ENCODE peak calls at places on chromosome 4, in ten cellular contexts. W is thoracic aorta; V is testis; S is hepatocyte; I is mammary epithelial cell; C is uterus; E is left ventricle myocardium inferior; M is OCI-LY7; B is CD8-positive, alpha-beta T cell; O is heart left ventricle. K is an unnamed sample. For H3K36me3, the result is how much of the 10 kb centered on the place peaks cover.

GRCh38 chr4:54439831-54440243 is 210.7 kb downstream of the PDGFRA start:
- DNase-seq in V (peak), E (peak), O (peak), W (no peak), S (no peak), M (peak), C (peak), I (peak), B (no peak), K (peak)

GRCh38 chr4:15878011-15878410 is 60.5 kb downstream of the FGFBP1 start:
- DNase-seq in W (no peak), O (no peak), S (no peak), C (no peak), I (no peak), M (no peak), B (no peak), E (no peak), V (no peak), K (no peak)

GRCh38 chr4:34920032-34920431 is 1324.3 kb downstream of the ARAP2 start:
- DNase-seq in W (no peak), C (no peak), V (no peak), E (no peak), O (no peak), B (no peak), I (no peak), M (no peak), S (no peak), K (no peak)

GRCh38 chr4:105061720-105062119 is 85.0 kb upstream of the TET2 start:
- DNase-seq in I (no peak), M (no peak), O (no peak), B (no peak), V (no peak), E (no peak), S (no peak), C (no peak), W (no peak), K (no peak)

GRCh38 chr4:12562016-12562415 is 922.1 kb downstream of the RAB28 start:
- DNase-seq in M (no peak), E (no peak), C (no peak), O (no peak), B (no peak), V (no peak), S (no peak), W (no peak), I (no peak), K (no peak)

GRCh38 chr4:67770422-67770821 is 16.2 kb upstream of the GNRHR start:
- DNase-seq in M (no peak), V (no peak), O (no peak), C (no peak), W (no peak), I (peak), S (no peak), B (no peak), E (no peak), K (no peak)

GRCh38 chr4:140152760-140153418 is 1.1 kb downstream of the MAML3 start:
- DNase-seq in E (peak), W (peak), M (peak), S (peak), O (peak), V (peak), C (peak), B (peak), I (peak), K (peak)

GRCh38 chr4:168139336-168139735 is 47.0 kb downstream of the ANXA10 start:
- DNase-seq in E (no peak), B (no peak), O (no peak), C (no peak), I (peak), V (no peak), S (no peak), W (no peak), M (no peak), K (peak)

GRCh38 chr4:184313710-184314659 is 96.3 kb upstream of the ENPP6 start:
- DNase-seq in E (no peak), O (no peak), B (no peak), W (no peak), I (no peak), V (no peak), C (no peak), M (peak), S (no peak), K (no peak)

GRCh38 chr4:177246636-177247584 is 62.8 kb upstream of the NEIL3 start:
- DNase-seq in S (no peak), C (no peak), O (no peak), W (no peak), E (no peak), V (no peak), I (no peak), B (no peak), M (no peak), K (no peak)
- H3K4me3 ChIP-seq in S (no peak), C (no peak), O (no peak), W (no peak), E (no peak), V (no peak), I (no peak), B (no peak), M (no peak), K (no peak)

DNA sequence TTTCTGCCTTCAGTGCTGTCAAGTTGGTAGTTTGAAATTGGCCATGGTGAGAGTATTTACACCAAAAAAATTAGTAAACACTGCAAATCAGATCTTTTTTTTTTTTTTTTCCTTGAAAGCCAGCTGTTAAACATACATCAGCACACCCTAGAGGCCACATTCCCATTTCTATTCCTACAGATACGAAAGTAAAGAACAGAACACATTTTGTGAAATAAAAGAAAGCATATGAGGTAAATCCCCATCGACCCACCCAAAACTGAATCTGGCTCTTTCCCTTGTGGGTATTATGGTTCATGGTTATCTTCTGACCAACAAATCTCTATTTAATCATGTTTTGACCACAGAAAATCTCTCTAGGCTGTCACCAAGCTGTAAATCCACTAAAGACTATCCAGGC is 41.8 kb upstream of the AP1AR start:
- DNase-seq in C (no peak), B (no peak), E (no peak), I (no peak), V (no peak), M (no peak), W (no peak), O (no peak), S (no peak), K (no peak)
- TF ChIP-seq CTCF in C (no peak), B (no peak), E (peak), I (peak), V (no peak), M (peak), W (no peak), O (no peak), S (peak), K (peak)

GRCh38 chr4:153645183-153645582 is 38.9 kb upstream of the TLR2 start:
- DNase-seq in O (no peak), W (no peak), E (no peak), B (no peak), V (no peak), C (no peak), I (no peak), S (no peak), M (no peak), K (no peak)

GRCh38 chr4:153651961-153652784 is 31.9 kb upstream of the TLR2 start:
- DNase-seq in M (no peak), C (no peak), E (no peak), V (peak), O (no peak), I (peak), B (no peak), W (no peak), S (no peak), K (peak)

GRCh38 chr4:153647975-153648374 is 36.1 kb upstream of the TLR2 start:
- DNase-seq in V (no peak), C (no peak), B (no peak), O (no peak), I (no peak), W (no peak), M (no peak), E (no peak), S (no peak), K (no peak)

GRCh38 chr4:153651041-153651960 is 32.8 kb upstream of the TLR2 start:
- DNase-seq in I (peak), V (peak), C (no peak), E (peak), B (no peak), O (peak), M (peak), S (no peak), W (no peak), K (peak)

GRCh38 chr4:153649572-153649991 is 34.5 kb upstream of the TLR2 start:
- DNase-seq in O (no peak), V (no peak), W (no peak), S (peak), B (no peak), I (peak), M (peak), E (no peak), C (no peak), K (peak)
- H3K36me3 ChIP-seq in O (under half), V (under half), W (under half), S (under half), B (under half), I (under half), M (under half), E (under half), C (under half), K (under half)

DNA sequence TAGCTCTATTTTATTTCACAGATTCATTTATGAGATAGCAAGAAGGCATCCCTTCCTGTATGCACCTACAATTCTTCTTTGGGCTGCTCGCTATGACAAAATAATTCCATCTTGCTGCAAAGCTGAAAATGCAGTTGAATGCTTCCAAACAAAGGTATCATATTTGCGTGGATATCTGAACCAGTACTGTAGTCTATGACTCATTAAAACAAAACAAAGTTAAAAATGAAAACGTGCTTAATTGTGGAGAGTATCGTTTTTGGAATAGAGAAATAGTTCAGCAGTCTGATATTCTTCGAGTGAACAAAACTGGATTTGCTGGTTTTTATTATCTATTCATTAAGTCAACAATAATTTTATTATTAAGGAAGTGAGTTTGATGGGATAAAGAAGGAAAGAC is 6.3 kb downstream of the AFP start:
- DNase-seq in S (no peak), E (no peak), W (no peak), V (no peak), I (no peak), M (no peak), C (no peak), B (no peak), O (no peak), K (no peak)
- H3K4me3 ChIP-seq in S (no peak), E (no peak), W (no peak), V (no peak), I (no peak), M (no peak), C (no peak), B (no peak), O (no peak), K (no peak)

GRCh38 chr4:4519296-4519898 is 22.5 kb downstream of the STX18 start:
- DNase-seq in I (peak), O (no peak), M (no peak), C (no peak), W (no peak), V (no peak), S (no peak), B (no peak), E (no peak), K (no peak)

GRCh38 chr4:4521069-4521468 is 20.8 kb downstream of the STX18 start:
- DNase-seq in C (no peak), M (no peak), O (no peak), E (no peak), W (no peak), V (no peak), B (no peak), I (no peak), S (no peak), K (no peak)

GRCh38 chr4:4526401-4526800 is 15.4 kb downstream of the STX18 start:
- DNase-seq in O (no peak), W (no peak), I (no peak), V (no peak), B (no peak), E (no peak), S (no peak), M (no peak), C (no peak), K (no peak)

GRCh38 chr4:4521767-4522166 is 20.1 kb downstream of the STX18 start:
- DNase-seq in B (no peak), S (no peak), E (no peak), I (no peak), O (no peak), C (no peak), V (no peak), W (no peak), M (no peak), K (no peak)

GRCh38 chr4:4524364-4524763 is 17.5 kb downstream of the STX18 start:
- DNase-seq in E (no peak), C (no peak), B (peak), W (no peak), I (no peak), M (peak), S (no peak), O (no peak), V (no peak), K (no peak)
- TF ChIP-seq CTCF in E (no peak), C (no peak), B (no peak), W (no peak), I (no peak), M (peak), S (no peak), O (no peak), V (no peak), K (peak)

DNA sequence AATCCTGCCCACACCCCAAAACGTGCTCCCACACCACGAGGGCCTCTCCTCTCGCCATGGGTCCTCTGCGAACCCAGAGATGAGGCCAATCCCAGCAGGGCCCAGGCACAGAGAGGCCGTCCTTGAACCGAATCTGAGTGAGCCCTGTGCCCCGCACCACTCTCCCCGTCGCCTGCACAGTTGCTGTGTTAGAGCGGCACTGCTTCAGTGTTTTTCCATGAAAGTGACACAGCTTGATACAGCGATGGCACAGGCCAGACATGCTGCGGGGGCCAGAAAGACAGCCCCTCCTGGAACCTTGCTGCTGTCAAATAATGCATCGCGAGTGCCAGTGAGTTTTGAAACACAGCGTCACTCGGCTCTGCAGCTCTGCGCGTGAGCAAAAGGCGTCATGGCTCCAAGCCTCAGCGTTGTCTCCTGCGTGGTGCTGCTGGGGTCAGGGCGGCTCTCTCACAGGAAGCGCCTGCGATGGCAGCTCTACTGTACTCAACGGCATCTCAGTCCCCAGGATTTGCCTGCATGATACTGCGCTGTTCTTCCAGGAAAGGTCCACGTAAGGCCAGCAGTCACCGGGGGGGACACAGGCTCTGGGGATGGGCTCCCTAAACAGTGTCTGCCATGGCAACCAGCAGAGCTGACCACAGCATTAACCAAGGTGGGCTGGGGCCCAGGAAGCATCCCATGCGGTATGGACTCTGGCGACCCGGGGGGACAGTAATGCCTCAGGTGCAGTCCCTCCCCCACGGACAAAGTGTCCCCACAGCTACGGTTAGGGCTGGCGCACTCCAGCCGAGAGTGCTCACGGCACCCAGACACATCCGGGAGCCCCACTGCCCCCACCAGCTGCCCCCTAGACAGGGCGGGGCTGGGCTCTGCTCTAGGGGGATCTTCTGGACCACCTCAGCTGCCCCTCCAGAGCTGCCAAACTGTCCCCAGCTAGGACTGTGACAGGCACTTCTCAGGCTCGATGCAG is 63.1 kb downstream of the ACOX3 start:
- DNase-seq in O (no peak), C (no peak), E (peak), W (no peak), I (no peak), S (no peak), M (no peak), V (no peak), B (no peak), K (no peak)
- H3K36me3 ChIP-seq in O (under half), C (under half), E (under half), W (under half), I (under half), S (under half), M (under half), V (under half), B (under half), K (under half)

GRCh38 chr4:159608434-159608833 is 505.6 kb downstream of the RAPGEF2 start:
- DNase-seq in O (no peak), C (no peak), S (no peak), I (peak), B (no peak), E (no peak), V (no peak), W (no peak), M (no peak), K (no peak)
- H3K4me3 ChIP-seq in O (no peak), C (no peak), S (no peak), I (no peak), B (no peak), E (no peak), V (no peak), W (no peak), M (no peak), K (no peak)

DNA sequence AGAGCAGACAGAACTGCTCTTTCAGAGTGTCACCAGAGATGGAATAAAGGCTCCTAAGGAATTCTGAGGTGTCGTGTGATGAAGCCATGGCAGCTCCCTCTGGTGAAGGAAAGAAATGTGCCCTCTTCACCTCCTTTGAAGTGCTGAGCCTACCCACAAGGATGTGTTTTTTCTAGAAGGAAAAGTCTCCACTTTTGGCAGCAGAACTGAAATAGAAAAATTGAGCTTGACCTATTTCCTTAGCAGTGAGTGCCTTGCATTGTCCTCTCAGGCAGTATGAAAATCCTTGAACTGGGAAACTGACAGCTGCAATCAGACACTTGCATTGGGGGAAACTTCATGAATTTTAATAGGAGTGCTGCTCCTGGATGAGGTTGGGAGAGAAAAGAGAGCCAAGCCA is 95.2 kb downstream of the DCLK2 start:
- DNase-seq in C (no peak), M (no peak), B (no peak), V (no peak), W (no peak), S (no peak), E (no peak), I (no peak), O (no peak), K (no peak)
- TF ChIP-seq CTCF in C (no peak), M (no peak), B (no peak), V (no peak), W (no peak), S (no peak), E (no peak), I (no peak), O (no peak), K (no peak)

DNA sequence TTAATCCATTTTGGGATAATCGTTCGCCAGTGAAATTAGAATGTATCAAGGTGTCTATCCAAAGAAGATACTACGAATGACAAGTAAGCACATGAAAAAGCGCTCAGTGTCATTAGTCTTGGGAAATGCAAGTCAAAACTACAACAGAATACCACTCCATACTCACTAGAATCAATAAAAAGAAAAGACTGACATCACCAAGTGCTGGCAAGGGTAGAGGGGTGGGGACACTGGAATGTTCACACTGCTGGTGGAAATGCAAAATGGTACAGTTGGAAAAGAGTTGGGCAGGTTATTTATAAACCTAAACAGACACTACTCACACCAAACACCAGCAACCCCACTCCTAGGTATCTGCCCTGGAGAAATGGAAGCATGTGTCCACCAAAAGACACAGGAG is 11.2 kb downstream of the WDR1 start:
- DNase-seq in O (no peak), C (no peak), S (no peak), E (no peak), M (no peak), I (no peak), B (no peak), W (no peak), V (no peak), K (no peak)
- H3K36me3 ChIP-seq in O (under half), C (under half), S (under half), E (under half), M (half or more), I (under half), B (under half), W (under half), V (under half), K (half or more)